ENCODE peak calls at places on chromosomes 16 and 17, in ten cellular contexts. One of them, this sample, is unnamed. For H3K36me3, the result is how much of the 10 kb centered on the place peaks cover.

GRCh38 chr17:76715462-76715830 is 4.7 kb upstream of the MXRA7 start:
- DNase-seq in ascending aorta: no peak
- DNase-seq in GM12878: no peak
- DNase-seq in stomach: no peak
- DNase-seq in H1: no peak
- DNase-seq in mesendoderm: no peak
- DNase-seq in naive thymus-derived CD4-positive, alpha-beta T cell: no peak
- DNase-seq in upper lobe of right lung: no peak
- DNase-seq in tibial artery: peak
- DNase-seq in lower lobe of right lung: no peak
- DNase-seq in this sample: no peak

GRCh38 chr17:13933597-13934276 is 135.6 kb upstream of the COX10 start:
- DNase-seq in mesendoderm: no peak
- DNase-seq in lower lobe of right lung: no peak
- DNase-seq in stomach: no peak
- DNase-seq in ascending aorta: no peak
- DNase-seq in tibial artery: no peak
- DNase-seq in H1: no peak
- DNase-seq in upper lobe of right lung: no peak
- DNase-seq in GM12878: no peak
- DNase-seq in naive thymus-derived CD4-positive, alpha-beta T cell: no peak
- DNase-seq in this sample: no peak

GRCh38 chr17:71276071-71276470 is 844.7 kb upstream of the SOX9 start:
- DNase-seq in naive thymus-derived CD4-positive, alpha-beta T cell: no peak
- DNase-seq in upper lobe of right lung: no peak
- DNase-seq in lower lobe of right lung: no peak
- DNase-seq in GM12878: no peak
- DNase-seq in tibial artery: no peak
- DNase-seq in stomach: no peak
- DNase-seq in mesendoderm: no peak
- DNase-seq in H1: no peak
- DNase-seq in ascending aorta: no peak
- DNase-seq in this sample: no peak

GRCh38 chr16:924063-924462 is 46.7 kb downstream of the LMF1 start:
- DNase-seq in GM12878: no peak
- DNase-seq in ascending aorta: no peak
- DNase-seq in stomach: no peak
- DNase-seq in H1: no peak
- DNase-seq in mesendoderm: no peak
- DNase-seq in tibial artery: no peak
- DNase-seq in upper lobe of right lung: no peak
- DNase-seq in naive thymus-derived CD4-positive, alpha-beta T cell: no peak
- DNase-seq in lower lobe of right lung: no peak
- DNase-seq in this sample: no peak

GRCh38 chr17:82020874-82021727 is 1.6 kb downstream of the CENPX start:
- DNase-seq in lower lobe of right lung: peak
- DNase-seq in upper lobe of right lung: peak
- DNase-seq in mesendoderm: peak
- DNase-seq in tibial artery: peak
- DNase-seq in ascending aorta: no peak
- DNase-seq in GM12878: no peak
- DNase-seq in naive thymus-derived CD4-positive, alpha-beta T cell: peak
- DNase-seq in H1: no peak
- DNase-seq in stomach: peak
- DNase-seq in this sample: no peak

GRCh38 chr17:28112199-28112995 is 69.9 kb downstream of the NLK start:
- DNase-seq in mesendoderm: peak
- DNase-seq in lower lobe of right lung: no peak
- DNase-seq in ascending aorta: no peak
- DNase-seq in upper lobe of right lung: no peak
- DNase-seq in tibial artery: no peak
- DNase-seq in stomach: no peak
- DNase-seq in naive thymus-derived CD4-positive, alpha-beta T cell: no peak
- DNase-seq in H1: no peak
- DNase-seq in GM12878: no peak
- DNase-seq in this sample: no peak

GRCh38 chr17:32426894-32427293 is 17.4 kb upstream of the PSMD11 start:
- DNase-seq in upper lobe of right lung: no peak
- DNase-seq in tibial artery: no peak
- DNase-seq in ascending aorta: no peak
- DNase-seq in GM12878: no peak
- DNase-seq in lower lobe of right lung: no peak
- DNase-seq in H1: no peak
- DNase-seq in stomach: no peak
- DNase-seq in naive thymus-derived CD4-positive, alpha-beta T cell: no peak
- DNase-seq in mesendoderm: no peak
- DNase-seq in this sample: no peak

GRCh38 chr17:4506892-4507291 is 8.2 kb downstream of the SPNS2 start:
- DNase-seq in naive thymus-derived CD4-positive, alpha-beta T cell: no peak
- DNase-seq in mesendoderm: no peak
- DNase-seq in stomach: no peak
- DNase-seq in upper lobe of right lung: no peak
- DNase-seq in GM12878: no peak
- DNase-seq in H1: no peak
- DNase-seq in tibial artery: no peak
- DNase-seq in ascending aorta: no peak
- DNase-seq in lower lobe of right lung: no peak
- DNase-seq in this sample: no peak

GRCh38 chr17:63516910-63517824 is 6.0 kb upstream of the KCNH6 start:
- DNase-seq in GM12878: peak
- DNase-seq in naive thymus-derived CD4-positive, alpha-beta T cell: no peak
- DNase-seq in upper lobe of right lung: no peak
- DNase-seq in stomach: no peak
- DNase-seq in mesendoderm: peak
- DNase-seq in ascending aorta: no peak
- DNase-seq in tibial artery: no peak
- DNase-seq in lower lobe of right lung: no peak
- DNase-seq in H1: no peak
- DNase-seq in this sample: no peak

GRCh38 chr17:63163158-63163520 is 197.1 kb downstream of the TANC2 start:
- DNase-seq in naive thymus-derived CD4-positive, alpha-beta T cell: no peak
- DNase-seq in GM12878: no peak
- DNase-seq in H1: no peak
- DNase-seq in ascending aorta: no peak
- DNase-seq in stomach: no peak
- DNase-seq in upper lobe of right lung: no peak
- DNase-seq in tibial artery: no peak
- DNase-seq in mesendoderm: no peak
- DNase-seq in lower lobe of right lung: no peak
- DNase-seq in this sample: no peak

GRCh38 chr16:1678500-1679098 is 520 bp downstream of the JPT2 start:
- DNase-seq in ascending aorta: no peak
- DNase-seq in tibial artery: peak
- DNase-seq in naive thymus-derived CD4-positive, alpha-beta T cell: peak
- DNase-seq in GM12878: no peak
- DNase-seq in upper lobe of right lung: no peak
- DNase-seq in stomach: peak
- DNase-seq in H1: no peak
- DNase-seq in mesendoderm: peak
- DNase-seq in lower lobe of right lung: peak
- DNase-seq in this sample: peak

GRCh38 chr17:27595208-27595607 is 35.8 kb upstream of the LGALS9 start:
- DNase-seq in lower lobe of right lung: no peak
- DNase-seq in stomach: no peak
- DNase-seq in tibial artery: no peak
- DNase-seq in naive thymus-derived CD4-positive, alpha-beta T cell: no peak
- DNase-seq in H1: no peak
- DNase-seq in GM12878: no peak
- DNase-seq in ascending aorta: no peak
- DNase-seq in upper lobe of right lung: no peak
- DNase-seq in mesendoderm: no peak
- DNase-seq in this sample: no peak

GRCh38 chr16:17321824-17322223 is 148.9 kb downstream of the XYLT1 start:
- DNase-seq in naive thymus-derived CD4-positive, alpha-beta T cell: no peak
- DNase-seq in H1: no peak
- DNase-seq in ascending aorta: no peak
- DNase-seq in lower lobe of right lung: no peak
- DNase-seq in GM12878: no peak
- DNase-seq in stomach: no peak
- DNase-seq in tibial artery: no peak
- DNase-seq in mesendoderm: peak
- DNase-seq in upper lobe of right lung: no peak
- DNase-seq in this sample: no peak

GRCh38 chr16:3949946-3950342 is 69.4 kb upstream of the CREBBP start:
- DNase-seq in tibial artery: no peak
- DNase-seq in lower lobe of right lung: no peak
- DNase-seq in mesendoderm: no peak
- DNase-seq in upper lobe of right lung: peak
- DNase-seq in GM12878: no peak
- DNase-seq in naive thymus-derived CD4-positive, alpha-beta T cell: no peak
- DNase-seq in ascending aorta: no peak
- DNase-seq in H1: no peak
- DNase-seq in stomach: no peak
- DNase-seq in this sample: no peak

DNA sequence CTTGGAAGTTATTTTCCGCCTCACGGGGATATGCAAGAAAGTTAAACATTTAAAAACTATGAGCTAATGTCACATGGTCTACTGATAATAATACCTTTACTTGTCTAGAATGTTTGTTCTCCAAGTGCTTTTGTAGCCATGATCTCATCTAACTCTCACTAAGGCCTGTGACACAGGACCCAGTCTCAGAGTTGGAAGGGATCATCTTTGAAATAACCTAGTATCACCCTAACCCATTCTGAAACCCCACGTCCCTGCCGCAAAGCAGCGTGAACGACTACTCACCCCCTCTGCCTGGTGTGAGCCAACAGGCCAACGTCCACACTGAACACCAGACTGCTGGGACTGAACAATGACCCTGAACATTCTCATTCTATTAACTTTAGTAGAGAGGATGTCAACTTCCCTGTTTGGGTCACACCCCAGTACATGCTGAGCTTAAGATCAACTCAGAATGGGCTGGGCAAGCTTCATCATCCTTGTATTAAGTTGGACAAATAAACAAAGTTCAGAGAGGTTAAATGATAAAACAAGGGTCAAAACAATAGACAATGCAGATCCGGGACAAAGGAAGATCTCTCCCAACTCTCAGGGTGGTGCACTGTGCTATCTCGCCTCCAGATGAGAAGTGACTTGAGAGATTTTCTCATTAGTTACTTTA is 54.8 kb upstream of the BCAR1 start:
- DNase-seq in stomach: peak
- DNase-seq in upper lobe of right lung: no peak
- DNase-seq in GM12878: no peak
- DNase-seq in tibial artery: no peak
- DNase-seq in ascending aorta: no peak
- DNase-seq in lower lobe of right lung: no peak
- DNase-seq in naive thymus-derived CD4-positive, alpha-beta T cell: no peak
- DNase-seq in H1: no peak
- DNase-seq in mesendoderm: no peak
- DNase-seq in this sample: no peak
- H3K27ac ChIP-seq in stomach: peak
- H3K27ac ChIP-seq in upper lobe of right lung: peak
- H3K27ac ChIP-seq in GM12878: no peak
- H3K27ac ChIP-seq in tibial artery: peak
- H3K27ac ChIP-seq in ascending aorta: peak
- H3K27ac ChIP-seq in lower lobe of right lung: peak
- H3K27ac ChIP-seq in naive thymus-derived CD4-positive, alpha-beta T cell: no peak
- H3K27ac ChIP-seq in H1: no peak
- H3K27ac ChIP-seq in mesendoderm: no peak
- H3K27ac ChIP-seq in this sample: no peak

DNA sequence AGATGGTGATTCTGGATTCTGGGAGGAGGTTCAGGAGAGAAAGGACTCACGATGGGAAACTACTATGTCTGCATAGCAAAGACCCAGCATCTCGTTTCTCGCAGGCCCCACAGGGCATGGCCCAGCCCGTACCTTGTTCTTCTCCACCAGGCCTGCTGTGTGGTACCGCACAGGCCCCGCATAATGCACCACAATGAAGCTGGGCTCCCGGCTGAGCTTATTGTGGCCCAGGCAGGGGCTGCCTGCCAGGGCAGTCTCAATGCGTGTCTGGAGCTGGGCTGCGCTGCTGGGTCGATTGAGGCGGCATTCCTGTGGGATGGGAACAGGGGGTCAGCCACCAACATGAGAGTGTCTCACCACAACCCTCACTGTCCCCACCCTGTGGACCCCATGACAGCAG is 20.4 kb downstream of the ZNHIT3 start:
- DNase-seq in upper lobe of right lung: no peak
- DNase-seq in tibial artery: no peak
- DNase-seq in GM12878: no peak
- DNase-seq in lower lobe of right lung: no peak
- DNase-seq in ascending aorta: no peak
- DNase-seq in naive thymus-derived CD4-positive, alpha-beta T cell: no peak
- DNase-seq in H1: no peak
- DNase-seq in mesendoderm: no peak
- DNase-seq in stomach: no peak
- DNase-seq in this sample: no peak
- H3K36me3 ChIP-seq in upper lobe of right lung: under half
- H3K36me3 ChIP-seq in tibial artery: under half
- H3K36me3 ChIP-seq in GM12878: under half
- H3K36me3 ChIP-seq in lower lobe of right lung: half or more
- H3K36me3 ChIP-seq in ascending aorta: half or more
- H3K36me3 ChIP-seq in naive thymus-derived CD4-positive, alpha-beta T cell: under half
- H3K36me3 ChIP-seq in H1: half or more
- H3K36me3 ChIP-seq in mesendoderm: under half
- H3K36me3 ChIP-seq in stomach: under half
- H3K36me3 ChIP-seq in this sample: under half

GRCh38 chr16:23552171-23552570 is 5.0 kb downstream of the EARS2 start:
- DNase-seq in ascending aorta: no peak
- DNase-seq in H1: no peak
- DNase-seq in stomach: no peak
- DNase-seq in lower lobe of right lung: peak
- DNase-seq in tibial artery: no peak
- DNase-seq in naive thymus-derived CD4-positive, alpha-beta T cell: no peak
- DNase-seq in upper lobe of right lung: no peak
- DNase-seq in mesendoderm: peak
- DNase-seq in GM12878: no peak
- DNase-seq in this sample: no peak

GRCh38 chr16:23549938-23550337 is 7.2 kb downstream of the EARS2 start:
- DNase-seq in stomach: no peak
- DNase-seq in naive thymus-derived CD4-positive, alpha-beta T cell: no peak
- DNase-seq in mesendoderm: no peak
- DNase-seq in GM12878: no peak
- DNase-seq in H1: no peak
- DNase-seq in tibial artery: no peak
- DNase-seq in upper lobe of right lung: no peak
- DNase-seq in ascending aorta: no peak
- DNase-seq in lower lobe of right lung: no peak
- DNase-seq in this sample: no peak

GRCh38 chr16:23544436-23544835 is 12.7 kb downstream of the EARS2 start:
- DNase-seq in mesendoderm: no peak
- DNase-seq in H1: no peak
- DNase-seq in ascending aorta: no peak
- DNase-seq in naive thymus-derived CD4-positive, alpha-beta T cell: no peak
- DNase-seq in stomach: no peak
- DNase-seq in GM12878: no peak
- DNase-seq in tibial artery: no peak
- DNase-seq in lower lobe of right lung: no peak
- DNase-seq in upper lobe of right lung: no peak
- DNase-seq in this sample: no peak

GRCh38 chr16:23546778-23547177 is 10.4 kb downstream of the EARS2 start:
- DNase-seq in tibial artery: no peak
- DNase-seq in stomach: no peak
- DNase-seq in mesendoderm: no peak
- DNase-seq in naive thymus-derived CD4-positive, alpha-beta T cell: no peak
- DNase-seq in lower lobe of right lung: no peak
- DNase-seq in ascending aorta: no peak
- DNase-seq in GM12878: no peak
- DNase-seq in upper lobe of right lung: no peak
- DNase-seq in H1: no peak
- DNase-seq in this sample: no peak
- H3K27ac ChIP-seq in tibial artery: no peak
- H3K27ac ChIP-seq in stomach: no peak
- H3K27ac ChIP-seq in mesendoderm: no peak
- H3K27ac ChIP-seq in naive thymus-derived CD4-positive, alpha-beta T cell: no peak
- H3K27ac ChIP-seq in lower lobe of right lung: no peak
- H3K27ac ChIP-seq in ascending aorta: no peak
- H3K27ac ChIP-seq in GM12878: peak
- H3K27ac ChIP-seq in upper lobe of right lung: no peak
- H3K27ac ChIP-seq in H1: no peak
- H3K27ac ChIP-seq in this sample: no peak

GRCh38 chr17:21016826-21017225 is 26.0 kb downstream of the USP22 start:
- DNase-seq in mesendoderm: no peak
- DNase-seq in GM12878: no peak
- DNase-seq in naive thymus-derived CD4-positive, alpha-beta T cell: no peak
- DNase-seq in tibial artery: no peak
- DNase-seq in ascending aorta: no peak
- DNase-seq in stomach: no peak
- DNase-seq in lower lobe of right lung: no peak
- DNase-seq in H1: no peak
- DNase-seq in upper lobe of right lung: no peak
- DNase-seq in this sample: no peak
- H3K36me3 ChIP-seq in mesendoderm: half or more
- H3K36me3 ChIP-seq in GM12878: half or more
- H3K36me3 ChIP-seq in naive thymus-derived CD4-positive, alpha-beta T cell: half or more
- H3K36me3 ChIP-seq in tibial artery: half or more
- H3K36me3 ChIP-seq in ascending aorta: half or more
- H3K36me3 ChIP-seq in stomach: half or more
- H3K36me3 ChIP-seq in lower lobe of right lung: half or more
- H3K36me3 ChIP-seq in H1: half or more
- H3K36me3 ChIP-seq in upper lobe of right lung: half or more
- H3K36me3 ChIP-seq in this sample: half or more

This sample was measured in CD4-positive, CD25-positive, alpha-beta regulatory T cell.